ENCODE peak calls at places on chromosomes 1 and 21, in six cellular contexts. One of them, this sample, is unnamed.

GRCh38 chr1:232273071-232273470 is 356.9 kb downstream of the SIPA1L2 start:
- DNase-seq in H1: no peak
- DNase-seq in GM12878: no peak
- DNase-seq in HepG2: no peak
- DNase-seq in K562: no peak
- DNase-seq in HCT116: no peak
- DNase-seq in this sample: no peak

GRCh38 chr1:84988588-84988987 is 8.3 kb downstream of the MCOLN2 start:
- DNase-seq in HepG2: no peak
- DNase-seq in GM12878: no peak
- DNase-seq in HCT116: no peak
- DNase-seq in H1: no peak
- DNase-seq in K562: no peak
- DNase-seq in this sample: no peak

GRCh38 chr1:39919545-39919944 is 17.8 kb upstream of the MYCL start:
- DNase-seq in HepG2: peak
- DNase-seq in HCT116: peak
- DNase-seq in K562: peak
- DNase-seq in GM12878: peak
- DNase-seq in H1: peak
- DNase-seq in this sample: peak

GRCh38 chr1:66752000-66752592 is at the start of gene DYNLT5:
- DNase-seq in H1: peak
- DNase-seq in HCT116: no peak
- DNase-seq in GM12878: no peak
- DNase-seq in K562: no peak
- DNase-seq in HepG2: no peak
- DNase-seq in this sample: no peak

GRCh38 chr1:190908691-190909090 is 431.0 kb upstream of the BRINP3 start:
- DNase-seq in GM12878: no peak
- DNase-seq in HCT116: no peak
- DNase-seq in H1: no peak
- DNase-seq in HepG2: no peak
- DNase-seq in K562: no peak
- DNase-seq in this sample: no peak

GRCh38 chr1:200751717-200752116 is 13.0 kb downstream of the CAMSAP2 start:
- DNase-seq in HCT116: no peak
- DNase-seq in GM12878: no peak
- DNase-seq in HepG2: no peak
- DNase-seq in H1: no peak
- DNase-seq in K562: no peak
- DNase-seq in this sample: no peak

GRCh38 chr1:170664283-170664827 is 424 bp downstream of the PRRX1 start:
- DNase-seq in HepG2: no peak
- DNase-seq in K562: no peak
- DNase-seq in HCT116: no peak
- DNase-seq in H1: peak
- DNase-seq in GM12878: no peak
- DNase-seq in this sample: peak

GRCh38 chr21:29434081-29434480 is 135.4 kb downstream of the BACH1 start:
- DNase-seq in HepG2: no peak
- DNase-seq in K562: no peak
- DNase-seq in GM12878: peak
- DNase-seq in HCT116: no peak
- DNase-seq in H1: no peak
- DNase-seq in this sample: no peak

GRCh38 chr1:53678948-53679825 is 59.8 kb downstream of the GLIS1 start:
- DNase-seq in HCT116: no peak
- DNase-seq in H1: no peak
- DNase-seq in K562: no peak
- DNase-seq in HepG2: no peak
- DNase-seq in GM12878: no peak
- DNase-seq in this sample: no peak

GRCh38 chr1:25658791-25659431 is 42.3 kb downstream of the MAN1C1 start:
- DNase-seq in HCT116: no peak
- DNase-seq in K562: no peak
- DNase-seq in HepG2: no peak
- DNase-seq in H1: no peak
- DNase-seq in GM12878: no peak
- DNase-seq in this sample: peak

GRCh38 chr1:38166461-38166860 is 119.9 kb upstream of the POU3F1 start:
- DNase-seq in HCT116: no peak
- DNase-seq in HepG2: no peak
- DNase-seq in K562: no peak
- DNase-seq in H1: no peak
- DNase-seq in GM12878: no peak
- DNase-seq in this sample: no peak

GRCh38 chr1:246947255-246947654 is 15.5 kb upstream of the AHCTF1 start:
- DNase-seq in HepG2: peak
- DNase-seq in H1: no peak
- DNase-seq in K562: no peak
- DNase-seq in HCT116: no peak
- DNase-seq in GM12878: no peak
- DNase-seq in this sample: no peak

DNA sequence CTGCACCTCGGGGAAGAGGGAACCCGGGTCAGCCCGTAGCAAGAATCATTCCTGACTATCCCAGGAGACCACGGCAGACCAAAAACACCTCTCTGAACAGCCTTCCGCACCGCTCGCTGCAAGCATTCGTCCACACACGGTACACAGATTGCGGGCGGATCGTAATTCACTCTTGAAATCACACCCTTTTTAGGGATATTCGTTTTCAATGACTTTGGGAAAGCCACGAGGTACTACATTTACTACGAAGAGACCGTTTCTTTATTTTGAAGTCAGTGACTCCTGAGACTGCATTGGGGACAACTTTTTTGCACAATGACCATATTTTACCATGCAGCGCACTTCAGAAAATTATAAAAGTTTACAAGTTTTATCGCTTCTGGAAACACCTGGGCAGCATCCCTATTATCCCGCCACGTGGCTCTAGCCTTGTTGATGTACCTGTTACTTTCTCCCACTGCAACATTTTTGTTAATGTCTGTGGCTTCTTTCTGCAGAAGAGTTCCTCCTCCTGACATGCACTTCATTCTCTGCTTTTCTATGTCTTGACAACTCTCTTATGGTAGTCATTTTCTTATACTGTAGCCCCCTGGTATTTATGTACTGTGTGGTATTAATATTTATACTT is 1.2 kb upstream of the AKT3 start:
- DNase-seq in K562: no peak
- DNase-seq in GM12878: no peak
- DNase-seq in H1: no peak
- DNase-seq in HepG2: no peak
- DNase-seq in HCT116: no peak
- DNase-seq in this sample: no peak
- TF ChIP-seq YY1 in K562: no peak
- TF ChIP-seq YY1 in GM12878: no peak
- TF ChIP-seq YY1 in H1: no peak
- TF ChIP-seq YY1 in HepG2: no peak
- TF ChIP-seq YY1 in HCT116: no peak
- TF ChIP-seq YY1 in this sample: no peak

GRCh38 chr1:30509670-30510069 is 213.7 kb downstream of the MATN1 start:
- DNase-seq in HCT116: no peak
- DNase-seq in GM12878: no peak
- DNase-seq in K562: no peak
- DNase-seq in HepG2: no peak
- DNase-seq in H1: no peak
- DNase-seq in this sample: no peak

GRCh38 chr1:30512922-30513265 is 210.5 kb downstream of the MATN1 start:
- DNase-seq in HepG2: no peak
- DNase-seq in GM12878: no peak
- DNase-seq in H1: no peak
- DNase-seq in HCT116: no peak
- DNase-seq in K562: no peak
- DNase-seq in this sample: no peak

GRCh38 chr1:30511563-30512252 is 211.7 kb downstream of the MATN1 start:
- DNase-seq in HepG2: no peak
- DNase-seq in K562: no peak
- DNase-seq in H1: peak
- DNase-seq in GM12878: no peak
- DNase-seq in HCT116: no peak
- DNase-seq in this sample: no peak

GRCh38 chr1:30512253-30512921 is 211.0 kb downstream of the MATN1 start:
- DNase-seq in GM12878: no peak
- DNase-seq in HepG2: no peak
- DNase-seq in H1: peak
- DNase-seq in HCT116: no peak
- DNase-seq in K562: no peak
- DNase-seq in this sample: no peak

DNA sequence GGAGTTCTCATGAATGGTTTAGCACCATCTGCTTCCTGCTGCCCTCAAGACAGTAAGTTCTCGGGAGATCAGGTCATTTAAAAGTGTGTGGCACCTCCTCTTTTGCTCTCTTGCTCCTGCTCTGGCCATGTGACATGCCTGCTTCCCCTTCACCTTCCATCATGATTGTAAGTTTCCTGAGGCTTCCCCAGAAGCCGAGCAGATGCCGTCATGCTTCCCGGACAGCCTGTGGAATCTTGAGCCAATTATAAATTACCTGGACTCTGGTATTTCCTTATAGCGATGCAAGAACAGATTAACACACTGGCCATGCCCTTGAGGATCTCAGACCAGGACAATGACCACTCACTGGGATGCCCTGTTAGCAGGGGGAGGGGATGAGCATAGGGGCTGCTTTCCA is 212.3 kb downstream of the MATN1 start:
- DNase-seq in H1: no peak
- DNase-seq in HepG2: no peak
- DNase-seq in K562: no peak
- DNase-seq in HCT116: no peak
- DNase-seq in GM12878: no peak
- DNase-seq in this sample: no peak
- TF ChIP-seq SIN3A in H1: no peak
- TF ChIP-seq SIN3A in HepG2: no peak
- TF ChIP-seq SIN3A in K562: no peak
- TF ChIP-seq SIN3A in HCT116: no peak
- TF ChIP-seq SIN3A in GM12878: no peak
- TF ChIP-seq SIN3A in this sample: no peak

DNA sequence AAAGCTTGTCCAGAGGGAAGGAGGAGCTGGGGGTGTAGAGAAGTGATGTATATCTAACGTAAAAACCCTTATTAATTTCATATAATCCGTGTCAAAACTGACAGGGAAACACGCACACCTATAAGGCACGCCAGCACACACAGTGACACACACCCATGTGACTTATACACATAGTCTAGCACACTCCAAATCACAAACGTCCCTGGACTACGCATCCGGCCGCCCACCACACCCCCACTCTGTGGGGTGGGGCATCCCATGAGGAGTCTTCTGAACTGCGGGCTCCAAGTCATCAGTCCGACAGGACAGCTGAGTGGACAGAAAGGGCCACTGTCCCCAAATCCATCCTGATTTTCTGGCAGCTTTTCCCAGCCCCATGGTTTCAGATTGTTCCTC is 788 bp downstream of the PEA15 start:
- DNase-seq in H1: no peak
- DNase-seq in HCT116: peak
- DNase-seq in K562: peak
- DNase-seq in HepG2: no peak
- DNase-seq in GM12878: no peak
- DNase-seq in this sample: peak
- TF ChIP-seq YY1 in H1: no peak
- TF ChIP-seq YY1 in HCT116: no peak
- TF ChIP-seq YY1 in K562: no peak
- TF ChIP-seq YY1 in HepG2: no peak
- TF ChIP-seq YY1 in GM12878: no peak
- TF ChIP-seq YY1 in this sample: no peak

GRCh38 chr1:244603498-244603897 is 49.4 kb upstream of the DESI2 start:
- DNase-seq in HCT116: peak
- DNase-seq in HepG2: peak
- DNase-seq in H1: no peak
- DNase-seq in K562: peak
- DNase-seq in GM12878: no peak
- DNase-seq in this sample: peak
- TF ChIP-seq SIN3A in HCT116: no peak
- TF ChIP-seq SIN3A in HepG2: no peak
- TF ChIP-seq SIN3A in H1: no peak
- TF ChIP-seq SIN3A in K562: no peak
- TF ChIP-seq SIN3A in GM12878: no peak
- TF ChIP-seq SIN3A in this sample: no peak

DNA sequence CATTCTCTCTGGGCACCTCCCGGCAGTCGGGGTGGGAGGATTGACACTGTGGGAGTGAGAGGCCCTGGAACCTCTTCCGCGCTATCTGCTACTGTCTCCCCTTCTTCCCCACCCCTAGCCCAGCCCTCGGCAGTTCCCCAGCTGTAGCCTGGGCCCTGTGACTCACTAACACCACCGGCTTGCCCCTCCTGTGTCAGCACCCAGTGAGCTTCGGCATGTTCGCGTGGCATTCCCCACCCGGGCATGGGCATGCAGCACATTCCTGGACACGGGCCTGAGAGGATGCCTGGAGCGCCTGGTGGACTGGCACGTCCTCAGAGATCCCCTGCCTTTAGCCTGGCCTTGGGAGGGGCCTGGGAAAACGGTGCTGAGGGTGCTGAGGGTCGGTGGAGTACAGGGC is 1.3 kb downstream of the CDK18 start:
- DNase-seq in H1: no peak
- DNase-seq in HepG2: no peak
- DNase-seq in GM12878: no peak
- DNase-seq in HCT116: no peak
- DNase-seq in K562: peak
- DNase-seq in this sample: no peak
- TF ChIP-seq YY1 in H1: no peak
- TF ChIP-seq YY1 in HepG2: no peak
- TF ChIP-seq YY1 in GM12878: no peak
- TF ChIP-seq YY1 in HCT116: no peak
- TF ChIP-seq YY1 in K562: no peak
- TF ChIP-seq YY1 in this sample: no peak

DNA sequence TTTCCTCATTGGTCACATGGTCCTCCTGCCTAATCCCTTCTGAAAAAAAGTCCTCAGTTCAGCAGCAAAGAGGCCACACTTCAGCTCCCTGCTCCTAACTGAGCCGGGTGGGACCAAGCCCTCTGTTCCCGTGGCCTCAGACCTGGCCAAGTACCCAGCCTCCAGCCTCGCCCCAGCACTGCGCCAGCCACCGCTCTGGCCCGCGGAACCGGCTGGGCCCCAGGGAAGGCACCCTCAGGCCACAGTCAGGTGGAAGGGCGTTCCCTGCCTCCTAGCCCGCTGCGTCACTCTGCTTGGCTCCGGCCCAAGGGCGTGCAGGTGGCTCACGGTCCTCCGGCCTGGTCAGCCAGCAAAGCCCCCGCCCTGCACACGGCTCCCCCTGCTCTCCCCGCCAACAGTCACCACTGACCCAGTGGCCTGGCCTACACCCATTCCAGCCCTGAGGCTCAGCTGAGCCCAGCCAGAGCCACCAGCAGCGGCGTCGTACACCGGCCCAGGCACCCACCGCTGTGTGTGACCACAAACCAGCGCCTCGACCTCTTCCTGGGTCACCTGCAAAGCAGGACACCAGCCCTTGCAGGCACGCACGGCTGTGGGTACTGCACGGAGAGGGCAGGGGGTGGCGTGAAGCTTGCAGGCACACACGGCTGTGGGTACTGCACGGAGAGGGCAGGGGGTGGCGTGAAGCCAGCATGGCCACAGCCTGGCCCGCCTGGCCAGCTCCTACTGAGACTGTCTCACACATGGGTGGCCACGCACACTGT is 19.4 kb downstream of the NADK start:
- DNase-seq in HCT116: peak
- DNase-seq in HepG2: no peak
- DNase-seq in GM12878: no peak
- DNase-seq in K562: peak
- DNase-seq in H1: no peak
- DNase-seq in this sample: no peak
- TF ChIP-seq SIN3A in HCT116: peak
- TF ChIP-seq SIN3A in HepG2: no peak
- TF ChIP-seq SIN3A in GM12878: no peak
- TF ChIP-seq SIN3A in K562: peak
- TF ChIP-seq SIN3A in H1: no peak
- TF ChIP-seq SIN3A in this sample: no peak

This sample was measured in SK-N-SH.